ENCODE peak calls at places on chromosomes 13 and 19, in six cellular contexts. W is K562, D is H9, S is colonic mucosa, Y is upper lobe of left lung, X is right lobe of liver. N is an unnamed sample.
A peak's percentile ranks its signal among the peaks of the same experiment; 100 is the strongest.

GRCh38 chr19:32677657-32678056 is 2.0 kb downstream of the RGS9BP start:
- DNase-seq in W (no peak), S (no peak), X (no peak), Y (no peak), D (peak; percentile 50), N (no peak)

GRCh38 chr19:35454663-35455062 is 6.6 kb downstream of the FFAR2 start:
- DNase-seq in D (no peak), W (no peak), X (no peak), Y (no peak), S (no peak), N (no peak)

GRCh38 chr13:79722885-79723445 is 242.0 kb downstream of the NDFIP2 start:
- DNase-seq in Y (no peak), X (no peak), W (no peak), D (no peak), S (no peak), N (no peak)

GRCh38 chr13:94712812-94713555 is 639 bp upstream of the SOX21 start:
- DNase-seq in W (no peak), D (peak; percentile 64), X (peak; percentile 56), Y (no peak), S (no peak), N (peak; percentile 76)

GRCh38 chr13:99981115-99982020 is at the start of gene ZIC2:
- DNase-seq in W (peak; percentile 81), S (no peak), Y (no peak), D (peak; percentile 85), X (peak; percentile 33), N (peak; percentile 66)

GRCh38 chr19:34243876-34244578 is 10.3 kb upstream of the GARRE1 start:
- DNase-seq in X (no peak), D (no peak), S (no peak), Y (no peak), W (no peak), N (no peak)

GRCh38 chr13:21676611-21677021 is 5.7 kb downstream of the FGF9 start:
- DNase-seq in S (peak; percentile 59), W (peak; percentile 10), X (no peak), D (peak; percentile 73), Y (peak; percentile 70), N (peak; percentile 11)

GRCh38 chr13:29664591-29664990 is 69.1 kb upstream of the SLC7A1 start:
- DNase-seq in S (no peak), D (no peak), W (no peak), X (no peak), Y (no peak), N (no peak)

GRCh38 chr13:98890186-98890585 is 87.7 kb downstream of the DOCK9 start:
- DNase-seq in W (no peak), D (no peak), Y (no peak), X (no peak), S (no peak), N (no peak)

GRCh38 chr13:98187155-98187726 is 10.2 kb upstream of the RNF113B start:
- DNase-seq in D (no peak), X (no peak), W (no peak), Y (no peak), S (no peak), N (no peak)

GRCh38 chr13:26589754-26590153 is 32.3 kb downstream of the WASF3 start:
- DNase-seq in S (no peak), W (no peak), Y (no peak), D (no peak), X (peak; percentile 25), N (no peak)

GRCh38 chr19:45947926-45948325 is 25.7 kb downstream of the NOVA2 start:
- DNase-seq in W (no peak), Y (no peak), S (no peak), X (no peak), D (no peak), N (no peak)

GRCh38 chr19:56253737-56254136 is 18.8 kb upstream of the EDDM13 start:
- DNase-seq in X (no peak), W (peak; percentile 72), S (no peak), D (no peak), Y (no peak), N (peak; percentile 61)

GRCh38 chr13:99958402-99959126 is 13.0 kb downstream of the ZIC5 start:
- DNase-seq in D (peak; percentile 69), S (no peak), X (no peak), W (no peak), Y (no peak), N (no peak)

GRCh38 chr13:73715114-73715909 is 418.9 kb downstream of the KLF12 start:
- DNase-seq in W (no peak), Y (peak; percentile 73), D (no peak), S (no peak), X (no peak), N (no peak)

GRCh38 chr19:29626386-29626785 is 20.3 kb downstream of the POP4 start:
- DNase-seq in D (no peak), S (no peak), W (no peak), X (no peak), Y (no peak), N (no peak)

GRCh38 chr13:94352057-94352456 is 127.4 kb downstream of the DCT start:
- DNase-seq in Y (no peak), S (no peak), W (no peak), D (no peak), X (no peak), N (no peak)

DNA sequence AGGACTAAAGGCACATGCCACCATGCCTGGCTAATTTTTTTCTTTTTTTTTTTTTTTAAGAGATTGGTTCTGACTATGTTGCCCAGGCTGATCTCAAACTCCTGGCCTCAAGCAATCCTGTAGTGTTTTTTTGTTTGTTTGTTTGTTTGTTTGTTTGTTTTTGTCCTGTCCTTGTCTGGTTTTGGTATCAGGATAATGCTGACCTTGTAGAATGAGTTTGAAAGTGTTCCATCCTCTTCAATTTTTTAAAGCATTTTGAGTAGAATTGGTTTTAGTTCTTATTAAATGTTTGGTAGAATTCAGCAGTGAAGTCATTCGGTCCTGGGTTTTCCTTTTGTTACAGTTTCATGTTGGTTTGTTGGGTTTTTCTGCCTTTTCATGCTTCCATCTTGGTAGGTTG is 19.2 kb downstream of the CEACAM4 start:
- DNase-seq in W (no peak), D (no peak), X (no peak), S (no peak), Y (no peak), N (no peak)
- H3K9me3 ChIP-seq in W (no peaks in the 10 kb centered on the region), D (peaks cover 32% of the 10 kb centered on the region), X (no peaks in the 10 kb centered on the region), S (no peaks in the 10 kb centered on the region), Y (no peaks in the 10 kb centered on the region), N (no peaks in the 10 kb centered on the region)

GRCh38 chr13:108834193-108834592 is 204.8 kb downstream of the MYO16 start:
- DNase-seq in S (no peak), X (no peak), Y (no peak), D (no peak), W (no peak), N (no peak)

GRCh38 chr13:108830916-108831315 is 201.5 kb downstream of the MYO16 start:
- DNase-seq in X (no peak), W (no peak), D (no peak), Y (no peak), S (no peak), N (no peak)

DNA sequence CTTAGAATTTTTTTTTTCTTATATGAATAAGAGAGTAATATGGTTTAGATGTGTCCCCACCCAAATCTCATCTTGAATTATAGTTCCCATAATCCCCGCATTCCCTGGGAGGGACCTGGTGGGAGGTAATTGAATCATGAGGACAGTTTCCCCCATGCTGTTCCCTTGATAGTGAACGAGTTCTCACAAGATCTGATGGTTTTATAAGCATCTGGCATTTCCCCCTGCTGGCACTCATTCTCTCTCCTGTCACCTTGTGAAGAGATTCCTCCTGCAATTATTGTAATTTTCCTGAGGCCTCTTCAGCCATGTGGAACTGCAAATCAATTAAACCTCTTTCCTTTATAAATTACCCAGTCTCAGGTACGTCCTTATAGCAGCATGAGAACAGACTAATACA is 205.7 kb downstream of the MYO16 start:
- DNase-seq in Y (no peak), D (no peak), S (no peak), X (no peak), W (no peak), N (no peak)
- H3K9me3 ChIP-seq in Y (no peaks in the 10 kb centered on the region), D (no peaks in the 10 kb centered on the region), S (no peaks in the 10 kb centered on the region), X (no peaks in the 10 kb centered on the region), W (no peaks in the 10 kb centered on the region), N (no peaks in the 10 kb centered on the region)

DNA sequence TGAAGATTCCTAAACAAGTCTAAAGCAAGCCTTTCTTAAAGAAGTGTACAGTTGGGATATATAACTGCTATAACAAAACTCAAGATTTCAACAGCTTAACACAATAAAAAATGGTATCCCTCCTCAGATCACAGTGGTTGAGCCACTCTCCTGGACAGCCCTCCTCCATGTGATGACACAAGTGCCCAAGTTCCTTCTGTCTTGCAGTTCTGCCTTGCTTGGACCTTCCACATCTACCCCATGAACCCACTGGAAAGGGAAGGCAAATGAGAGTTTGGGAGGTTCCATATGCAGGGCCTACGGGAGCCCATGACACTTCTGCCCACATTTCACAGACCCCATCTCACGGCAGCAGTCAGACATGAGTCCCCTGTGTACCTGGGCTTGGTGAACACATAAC is 659.2 kb downstream of the UQCRFS1 start:
- DNase-seq in D (peak; percentile 4), W (no peak), S (no peak), Y (no peak), X (no peak), N (no peak)
- H3K9me3 ChIP-seq in D (no peaks in the 10 kb centered on the region), W (no peaks in the 10 kb centered on the region), S (no peaks in the 10 kb centered on the region), Y (no peaks in the 10 kb centered on the region), X (no peaks in the 10 kb centered on the region), N (no peaks in the 10 kb centered on the region)

GRCh38 chr19:15841875-15842569 is 26.6 kb upstream of the OR10H1 start:
- DNase-seq in Y (no peak), S (no peak), W (peak; percentile 53), X (no peak), D (no peak), N (no peak)
- H3K9me3 ChIP-seq in Y (no peaks in the 10 kb centered on the region), S (no peaks in the 10 kb centered on the region), W (no peaks in the 10 kb centered on the region), X (no peaks in the 10 kb centered on the region), D (peaks cover 80% of the 10 kb centered on the region), N (no peaks in the 10 kb centered on the region)

GRCh38 chr13:113769106-113769505 is 10.1 kb downstream of the TMEM255B start:
- DNase-seq in X (no peak), W (no peak), D (no peak), Y (no peak), S (no peak), N (no peak)
- H3K9me3 ChIP-seq in X (no peaks in the 10 kb centered on the region), W (no peaks in the 10 kb centered on the region), D (no peaks in the 10 kb centered on the region), Y (no peaks in the 10 kb centered on the region), S (no peaks in the 10 kb centered on the region), N (no peaks in the 10 kb centered on the region)

GRCh38 chr19:44109458-44109857 is 3.7 kb upstream of the ZNF225 start:
- DNase-seq in S (no peak), W (no peak), Y (no peak), X (no peak), D (no peak), N (no peak)
- H3K9me3 ChIP-seq in S (peaks cover 12% of the 10 kb centered on the region), W (peaks cover 21% of the 10 kb centered on the region), Y (peaks cover 67% of the 10 kb centered on the region), X (peaks cover 4% of the 10 kb centered on the region), D (peaks cover 26% of the 10 kb centered on the region), N (peaks cover 4% of the 10 kb centered on the region)

DNA sequence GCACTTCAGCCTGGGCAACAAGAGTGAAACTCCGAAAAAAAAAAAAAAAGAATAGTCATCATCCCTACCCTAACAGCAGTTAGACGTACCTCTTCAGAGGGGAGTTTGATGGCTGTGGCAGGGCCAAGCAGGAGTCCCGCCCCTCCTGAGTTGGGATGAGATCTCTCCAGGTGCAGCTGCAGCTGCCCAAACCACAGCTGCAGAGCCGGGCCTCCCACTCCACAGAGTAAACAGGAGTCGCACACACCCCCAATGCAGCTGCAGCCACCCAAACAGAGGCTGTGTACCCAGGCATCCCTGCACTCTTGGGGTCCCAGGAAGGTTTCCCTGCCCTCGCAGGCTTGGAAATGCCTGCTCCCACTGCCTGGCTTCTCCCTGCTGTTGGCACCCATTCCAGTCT is 17.4 kb upstream of the MLLT1 start:
- DNase-seq in S (no peak), D (no peak), Y (no peak), W (no peak), X (no peak), N (no peak)
- H3K9me3 ChIP-seq in S (no peaks in the 10 kb centered on the region), D (peaks cover 29% of the 10 kb centered on the region), Y (peaks cover 19% of the 10 kb centered on the region), W (peaks cover 4% of the 10 kb centered on the region), X (no peaks in the 10 kb centered on the region), N (no peaks in the 10 kb centered on the region)

N was measured in SK-N-SH.